ENCODE peak calls at places on chromosomes 2 and 18, in six cellular contexts. M, T, L, F, P and O are unnamed samples.

GRCh38 chr2:241598487-241598886 is 38.5 kb downstream of the THAP4 start:
- DNase-seq in F (no peak), M (peak), T (no peak), L (no peak), P (no peak), O (no peak)

GRCh38 chr2:196293751-196294486 is 122.5 kb upstream of the STK17B start:
- DNase-seq in F (no peak), L (no peak), T (no peak), M (no peak), P (no peak), O (no peak)

GRCh38 chr2:241037498-241037897 is 39.1 kb downstream of the SNED1 start:
- DNase-seq in L (no peak), F (no peak), M (no peak), P (no peak), T (no peak), O (no peak)

GRCh38 chr2:46034535-46034934 is 262.7 kb upstream of the EPAS1 start:
- DNase-seq in T (no peak), L (no peak), P (no peak), M (no peak), F (no peak), O (no peak)

GRCh38 chr2:120472891-120473309 is 127.0 kb downstream of the INHBB start:
- DNase-seq in T (no peak), F (no peak), P (no peak), M (peak), L (peak), O (no peak)

GRCh38 chr2:108974674-108975073 is 14.3 kb downstream of the EDAR start:
- DNase-seq in P (no peak), L (no peak), M (no peak), F (no peak), T (no peak), O (no peak)

GRCh38 chr2:219572237-219573001 is at the start of gene INHA:
- DNase-seq in T (no peak), M (no peak), P (no peak), F (no peak), L (no peak), O (no peak)

GRCh38 chr2:20595439-20596192 is 55.3 kb downstream of the HS1BP3 start:
- DNase-seq in M (peak), F (peak), T (no peak), P (no peak), L (peak), O (no peak)

GRCh38 chr2:181810823-181811695 is 80.5 kb upstream of the ITPRID2 start:
- DNase-seq in F (peak), M (no peak), T (no peak), L (peak), P (peak), O (no peak)

GRCh38 chr2:230441188-230441897 is 25.3 kb downstream of the SP100 start:
- DNase-seq in P (no peak), T (peak), L (no peak), M (no peak), F (peak), O (no peak)

GRCh38 chr2:209547726-209548125 is 123.9 kb downstream of the MAP2 start:
- DNase-seq in P (no peak), M (no peak), F (no peak), L (no peak), T (no peak), O (no peak)

GRCh38 chr2:102155703-102156515 is 13.4 kb downstream of the IL1R1 start:
- DNase-seq in P (no peak), M (no peak), F (no peak), T (no peak), L (peak), O (no peak)

GRCh38 chr18:4806342-4806741 is 351.2 kb upstream of the DLGAP1 start:
- DNase-seq in T (no peak), P (no peak), M (no peak), L (no peak), F (peak), O (no peak)

GRCh38 chr18:56321470-56321869 is 316.9 kb downstream of the TXNL1 start:
- DNase-seq in T (no peak), M (peak), P (peak), F (no peak), L (peak), O (no peak)

GRCh38 chr2:126793885-126794613 is 104.6 kb upstream of the TEX51 start:
- DNase-seq in M (no peak), P (peak), L (no peak), T (no peak), F (peak), O (no peak)

DNA sequence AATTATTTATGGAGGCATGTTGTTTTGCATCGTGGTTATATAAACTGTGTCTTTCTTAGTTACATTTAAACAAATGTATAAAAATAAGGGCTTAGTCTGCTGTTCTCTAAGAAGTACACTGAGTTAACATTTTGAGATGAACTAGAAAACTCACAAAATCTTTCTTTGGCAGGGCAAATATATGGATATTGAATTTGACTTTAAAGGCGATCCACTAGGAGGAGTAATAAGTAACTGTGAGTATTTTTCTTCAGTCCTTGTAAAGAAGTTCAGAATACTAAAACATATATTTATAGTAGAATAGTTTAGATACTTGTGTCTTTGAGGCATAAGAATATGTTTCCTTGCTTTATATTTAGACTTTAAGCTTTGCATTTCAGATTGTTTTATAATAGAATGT is 104.8 kb downstream of the MYO1B start:
- DNase-seq in P (no peak), M (no peak), L (no peak), T (no peak), F (no peak), O (no peak)
- TF ChIP-seq CTCF in P (no peak), M (no peak), L (no peak), T (no peak), F (no peak), O (no peak)

GRCh38 chr18:48412339-48412929 is 3.3 kb upstream of the ZBTB7C start:
- DNase-seq in T (no peak), F (no peak), P (peak), M (no peak), L (no peak), O (no peak)
- TF ChIP-seq CTCF in T (peak), F (peak), P (peak), M (peak), L (peak), O (no peak)

GRCh38 chr2:110204408-110205385 is at the start of gene NPHP1:
- DNase-seq in M (peak), F (peak), T (peak), P (peak), L (peak), O (peak)
- TF ChIP-seq CTCF in M (no peak), F (no peak), T (no peak), P (no peak), L (no peak), O (no peak)

DNA sequence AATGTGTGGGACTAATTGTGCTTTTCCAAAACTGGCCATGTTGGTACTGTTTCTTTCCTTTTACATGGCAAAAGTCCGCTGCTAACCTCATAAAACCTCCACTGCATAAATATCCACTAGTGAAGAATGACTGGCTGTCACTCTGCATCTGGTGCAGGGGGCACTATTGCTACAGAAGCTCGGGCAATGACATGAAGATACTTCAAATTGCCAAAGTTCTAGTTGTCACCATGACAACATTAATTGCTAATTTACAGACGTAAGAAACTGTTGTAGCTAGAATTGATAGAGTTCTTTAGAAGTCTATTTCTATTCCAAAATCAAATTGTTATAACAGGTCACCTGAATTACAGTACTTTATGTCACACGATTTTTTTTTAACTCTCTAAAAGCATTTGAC is 861 bp downstream of the CFAP210 start:
- DNase-seq in P (no peak), T (no peak), M (no peak), L (no peak), F (no peak), O (no peak)
- TF ChIP-seq CTCF in P (no peak), T (no peak), M (no peak), L (no peak), F (no peak), O (no peak)

GRCh38 chr18:9474983-9475642 is at the start of gene RALBP1:
- DNase-seq in T (peak), F (peak), P (peak), M (peak), L (peak), O (peak)
- TF ChIP-seq CTCF in T (peak), F (no peak), P (no peak), M (no peak), L (peak), O (no peak)

GRCh38 chr18:64037812-64038414 is 68.0 kb downstream of the SERPINB8 start:
- DNase-seq in L (no peak), T (no peak), P (no peak), F (no peak), M (no peak), O (no peak)
- TF ChIP-seq CTCF in L (no peak), T (peak), P (peak), F (peak), M (no peak), O (no peak)

DNA sequence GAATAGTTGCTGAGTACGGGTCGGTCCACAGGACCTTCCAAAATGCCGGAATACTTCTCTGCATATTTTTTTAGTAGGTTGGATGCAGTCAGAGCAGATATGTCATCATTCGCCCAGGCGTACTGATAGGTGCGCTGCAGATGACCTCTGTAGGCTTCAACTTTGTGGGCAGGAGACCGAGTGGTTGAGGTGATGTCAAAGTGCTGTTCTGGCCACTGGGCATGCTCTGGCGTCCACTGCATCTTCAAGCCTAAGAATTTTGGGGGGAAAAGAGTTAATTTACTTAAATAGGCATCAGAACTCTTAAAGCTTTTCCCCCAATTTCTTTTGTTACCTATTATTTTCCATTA is 124.3 kb downstream of the FIGN start:
- DNase-seq in T (no peak), L (no peak), F (no peak), P (no peak), M (no peak), O (no peak)
- TF ChIP-seq CTCF in T (no peak), L (no peak), F (no peak), P (no peak), M (no peak), O (no peak)

GRCh38 chr2:42810126-42810970 is 18.0 kb upstream of the HAAO start:
- DNase-seq in F (peak), M (peak), L (peak), P (peak), T (peak), O (peak)
- TF ChIP-seq CTCF in F (peak), M (no peak), L (peak), P (no peak), T (no peak), O (no peak)

GRCh38 chr2:99200232-99200631 is 19.2 kb downstream of the MRPL30 start:
- DNase-seq in P (no peak), F (no peak), M (no peak), T (no peak), L (no peak), O (no peak)

GRCh38 chr2:99205491-99205890 is 24.5 kb downstream of the MRPL30 start:
- DNase-seq in P (no peak), T (no peak), L (no peak), M (no peak), F (no peak), O (no peak)

GRCh38 chr2:99198103-99198841 is 17.3 kb downstream of the MRPL30 start:
- DNase-seq in L (no peak), T (no peak), M (no peak), P (no peak), F (no peak), O (no peak)

DNA sequence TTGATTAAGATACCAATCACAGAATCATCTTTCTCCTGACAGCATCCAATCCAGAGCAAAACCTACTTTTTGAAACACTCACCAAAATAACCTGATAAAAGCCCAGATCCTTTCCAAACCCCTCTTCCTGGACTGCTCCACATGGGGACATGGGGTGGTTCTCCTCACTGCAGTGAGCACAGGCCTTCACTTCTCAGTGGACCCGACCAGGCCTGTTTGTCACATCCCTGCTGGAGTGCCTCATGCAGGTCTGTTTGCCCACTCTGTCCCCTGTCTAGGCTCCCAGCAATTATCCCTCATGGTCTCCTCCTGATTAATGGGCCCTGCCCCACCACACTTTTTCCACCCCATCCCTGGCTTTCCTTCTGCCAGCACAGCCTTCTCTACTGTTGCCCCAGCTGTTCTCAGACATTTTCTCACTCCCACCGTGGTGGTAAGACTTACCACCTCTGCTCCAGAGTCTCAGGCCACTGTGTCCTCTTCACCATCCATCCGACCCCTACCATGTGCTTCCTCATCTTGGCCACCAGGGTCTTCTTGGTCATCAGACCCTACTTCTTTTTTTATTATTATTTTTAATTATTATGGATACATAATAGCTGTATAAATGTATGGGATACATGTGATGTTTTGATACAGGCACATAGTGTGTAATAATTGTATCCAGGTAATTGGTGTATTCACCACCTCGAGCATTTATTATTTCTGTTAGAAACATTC is 21.1 kb downstream of the MRPL30 start:
- DNase-seq in T (no peak), M (no peak), F (no peak), P (no peak), L (no peak), O (no peak)
- TF ChIP-seq CTCF in T (no peak), M (no peak), F (no peak), P (no peak), L (no peak), O (no peak)